ENCODE peak calls at places on chromosomes 7 and 10, in nine cellular contexts. G, V, M, Z, R, Y, C, Q and B are unnamed samples.

GRCh38 chr10:11547111-11547625 is 64.3 kb downstream of the USP6NL start:
- DNase-seq in G (no peak), V (peak; percentile 29), M (no peak), Z (no peak), R (no peak), Y (peak; percentile 55), C (no peak), Q (no peak), B (no peak)

GRCh38 chr10:98517672-98518071 is 70.9 kb upstream of the HPS1 start:
- DNase-seq in G (no peak), V (no peak), M (no peak), Z (peak; percentile 80), R (no peak), Y (no peak), C (no peak), Q (no peak), B (no peak)

GRCh38 chr7:8078418-8078817 is 109.8 kb downstream of the GLCCI1 start:
- DNase-seq in G (no peak), V (no peak), M (no peak), Z (no peak), R (no peak), Y (no peak), C (no peak), Q (no peak), B (no peak)

GRCh38 chr10:62463364-62463763 is 89.2 kb downstream of the ZNF365 start:
- DNase-seq in G (no peak), V (no peak), M (no peak), Z (no peak), R (no peak), Y (no peak), C (no peak), Q (no peak), B (no peak)

GRCh38 chr7:55052081-55052480 is 33.3 kb downstream of the EGFR start:
- DNase-seq in G (no peak), V (peak; percentile 42), M (no peak), Z (no peak), R (no peak), Y (no peak), C (no peak), Q (no peak), B (no peak)

GRCh38 chr10:29064665-29065064 is 224.2 kb upstream of the LYZL1 start:
- DNase-seq in G (no peak), V (peak; percentile 69), M (no peak), Z (no peak), R (no peak), Y (no peak), C (no peak), Q (no peak), B (no peak)

GRCh38 chr10:3526721-3527120 is 258.3 kb downstream of the KLF6 start:
- DNase-seq in G (no peak), V (peak; percentile 86), M (peak; percentile 44), Z (no peak), R (no peak), Y (no peak), C (no peak), Q (no peak), B (no peak)

GRCh38 chr10:45198596-45199379 is 116.6 kb downstream of the OR13A1 start:
- DNase-seq in G (no peak), V (no peak), M (no peak), Z (no peak), R (no peak), Y (no peak), C (no peak), Q (peak; percentile 36), B (no peak)

GRCh38 chr7:93509303-93509702 is 65.2 kb downstream of the CALCR start:
- DNase-seq in G (no peak), V (no peak), M (no peak), Z (no peak), R (no peak), Y (no peak), C (no peak), Q (no peak), B (no peak)

GRCh38 chr10:84244651-84245270 is at the start of gene RGR:
- DNase-seq in G (no peak), V (no peak), M (no peak), Z (no peak), R (peak; percentile 26), Y (peak; percentile 75), C (no peak), Q (no peak), B (no peak)

GRCh38 chr7:157228864-157229422 is 90.2 kb downstream of the UBE3C start:
- DNase-seq in G (no peak), V (peak; percentile 36), M (no peak), Z (no peak), R (no peak), Y (peak; percentile 27), C (peak; percentile 40), Q (peak; percentile 62), B (peak; percentile 23)

GRCh38 chr10:119539359-119539651 is 3.2 kb downstream of the RGS10 start:
- DNase-seq in G (peak; percentile 37), V (no peak), M (no peak), Z (peak; percentile 23), R (no peak), Y (no peak), C (no peak), Q (no peak), B (no peak)

GRCh38 chr10:119541046-119541445 is 1.5 kb downstream of the RGS10 start:
- DNase-seq in G (no peak), V (no peak), M (no peak), Z (no peak), R (no peak), Y (no peak), C (no peak), Q (no peak), B (no peak)

GRCh38 chr10:119540038-119540437 is 2.5 kb downstream of the RGS10 start:
- DNase-seq in G (no peak), V (no peak), M (no peak), Z (no peak), R (no peak), Y (no peak), C (no peak), Q (no peak), B (no peak)

GRCh38 chr10:119537953-119538630 is 4.4 kb downstream of the RGS10 start:
- DNase-seq in G (no peak), V (no peak), M (no peak), Z (no peak), R (no peak), Y (no peak), C (no peak), Q (no peak), B (no peak)

DNA sequence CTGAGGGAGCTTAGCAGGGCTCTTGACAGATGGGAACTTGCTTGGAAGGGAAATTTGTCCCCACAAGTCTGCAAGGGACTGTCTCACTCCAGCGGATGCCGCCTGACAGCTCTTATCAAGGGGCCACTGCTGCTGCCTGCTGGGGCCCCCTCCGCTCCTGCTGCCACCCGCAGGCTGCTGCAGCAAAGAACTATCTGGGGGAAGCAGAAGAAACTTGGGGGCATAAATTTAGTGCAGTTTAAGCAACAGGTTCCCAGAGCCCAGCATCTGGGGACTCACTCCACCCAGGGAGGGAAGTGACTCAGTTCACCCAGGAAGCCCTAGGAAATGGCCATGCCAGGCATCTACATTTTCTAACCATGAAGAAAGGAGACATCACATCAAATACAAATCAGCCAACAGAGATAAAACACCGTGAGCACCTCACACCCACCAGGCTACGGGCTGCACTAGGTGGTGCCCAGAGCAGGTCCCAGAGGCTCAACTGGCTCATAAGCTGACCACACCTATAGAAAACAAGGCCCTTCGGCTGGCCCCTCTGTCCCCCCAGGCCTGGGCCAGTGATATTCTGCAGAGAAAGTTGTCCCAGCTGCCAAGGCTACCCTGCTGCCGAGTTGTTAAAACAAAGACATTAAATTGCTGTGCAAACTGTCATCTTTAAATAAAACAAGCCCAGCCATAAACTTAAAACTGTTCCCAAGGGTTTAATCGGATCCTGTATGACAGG is 3.7 kb downstream of the RGS10 start:
- DNase-seq in G (peak; percentile 38), V (no peak), M (no peak), Z (no peak), R (no peak), Y (no peak), C (no peak), Q (no peak), B (no peak)
- TF ChIP-seq CTCF in G (peak; percentile 23), V (no peak), M (peak; percentile 11), Z (no peak), R (no peak), Y (peak; percentile 6), C (no peak), Q (peak; percentile 23), B (no peak)

GRCh38 chr7:121163699-121164098 is 165.1 kb upstream of the WNT16 start:
- DNase-seq in G (no peak), V (no peak), M (no peak), Z (no peak), R (no peak), Y (no peak), C (no peak), Q (no peak), B (no peak)
- TF ChIP-seq CTCF in G (no peak), V (no peak), M (no peak), Z (no peak), R (no peak), Y (no peak), C (no peak), Q (no peak), B (no peak)

GRCh38 chr7:24378871-24379608 is 95.0 kb downstream of the NPY start:
- DNase-seq in G (no peak), V (peak; percentile 53), M (peak; percentile 7), Z (no peak), R (no peak), Y (no peak), C (no peak), Q (no peak), B (no peak)

GRCh38 chr7:24384362-24385030 is 100.5 kb downstream of the NPY start:
- DNase-seq in G (no peak), V (no peak), M (no peak), Z (no peak), R (no peak), Y (no peak), C (no peak), Q (no peak), B (no peak)

GRCh38 chr7:24383055-24383454 is 99.1 kb downstream of the NPY start:
- DNase-seq in G (no peak), V (no peak), M (no peak), Z (no peak), R (no peak), Y (no peak), C (no peak), Q (no peak), B (no peak)

DNA sequence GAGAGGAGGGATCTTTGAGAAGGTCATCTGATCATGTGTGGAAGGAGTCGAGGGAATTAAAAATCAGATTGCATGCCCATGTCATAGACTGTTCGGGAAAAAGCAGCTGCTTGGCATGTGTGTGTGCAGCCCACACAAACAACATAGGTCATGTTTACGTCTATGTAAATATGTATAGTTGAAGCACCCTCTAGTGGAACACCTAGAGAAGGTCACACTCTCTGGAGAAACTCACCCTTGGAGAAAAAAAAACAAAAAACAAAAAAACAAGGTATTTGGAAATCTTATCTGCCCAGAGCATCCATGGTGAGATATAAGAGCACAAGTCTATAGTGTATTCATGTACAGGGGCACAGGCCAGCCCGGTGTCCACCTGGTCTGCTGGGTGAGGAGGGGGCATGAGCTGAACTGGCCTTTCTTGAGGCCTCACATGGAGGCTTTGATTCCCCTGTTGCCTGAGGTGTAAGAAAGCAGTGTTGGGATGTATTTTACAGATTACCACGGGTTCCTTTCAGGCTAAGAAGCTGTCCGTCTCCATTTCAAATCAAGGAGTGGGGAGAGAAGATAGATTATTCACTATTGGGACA is 98.0 kb downstream of the NPY start:
- DNase-seq in G (peak; percentile 70), V (peak; percentile 30), M (no peak), Z (no peak), R (no peak), Y (peak; percentile 8), C (no peak), Q (no peak), B (peak; percentile 57)
- TF ChIP-seq CTCF in G (peak; percentile 49), V (peak; percentile 47), M (peak; percentile 41), Z (no peak), R (no peak), Y (peak; percentile 53), C (peak; percentile 64), Q (peak; percentile 70), B (peak; percentile 19)

GRCh38 chr7:52018680-52019054 is 702.1 kb upstream of the COBL start:
- DNase-seq in G (no peak), V (no peak), M (no peak), Z (no peak), R (no peak), Y (no peak), C (no peak), Q (no peak), B (no peak)
- TF ChIP-seq CTCF in G (no peak), V (no peak), M (no peak), Z (no peak), R (no peak), Y (no peak), C (peak; percentile 0), Q (no peak), B (no peak)